ENCODE peak calls at places on chromosomes 6 and 20, in nine cellular contexts. L is DND-41, G is PC-3, F is uterus, V is heart right ventricle, X is OCI-LY7, S is cardiac muscle cell, Z is lower lobe of right lung, M is Peyer's patch. D is an unnamed sample. For H3K36me3 and H3K4me1, the result is how much of the 10 kb centered on the place peaks cover.

GRCh38 chr6:52523363-52524207 is 53.3 kb downstream of the TRAM2 start:
- DNase-seq in L (no peak), G (no peak), F (no peak), V (no peak), X (no peak), S (no peak), Z (no peak), M (no peak), D (no peak)

GRCh38 chr6:52998603-52999002 is 3.5 kb upstream of the GSTA4 start:
- DNase-seq in L (no peak), G (no peak), F (no peak), V (no peak), X (no peak), S (no peak), Z (no peak), M (no peak), D (no peak)

GRCh38 chr20:9551808-9552550 is 37.6 kb downstream of the LAMP5 start:
- DNase-seq in L (no peak), G (peak), F (no peak), V (no peak), X (no peak), S (no peak), Z (no peak), M (no peak), D (no peak)

GRCh38 chr6:166167801-166168615 is at the start of gene TBXT:
- DNase-seq in L (no peak), G (no peak), F (no peak), V (no peak), X (peak), S (peak), Z (no peak), M (no peak), D (no peak)

GRCh38 chr6:154039231-154039842 is at the start of gene OPRM1:
- DNase-seq in L (peak), G (no peak), F (no peak), V (peak), X (no peak), S (peak), Z (peak), M (no peak), D (no peak)

GRCh38 chr6:143581835-143582480 is 70.4 kb upstream of the FUCA2 start:
- DNase-seq in L (no peak), G (peak), F (no peak), V (no peak), X (no peak), S (peak), Z (no peak), M (no peak), D (no peak)

GRCh38 chr6:121838842-121839241 is 403.4 kb downstream of the GJA1 start:
- DNase-seq in L (peak), G (peak), F (no peak), V (peak), X (no peak), S (peak), Z (no peak), M (no peak), D (no peak)

GRCh38 chr6:80341330-80341729 is 234.9 kb downstream of the BCKDHB start:
- DNase-seq in L (no peak), G (no peak), F (no peak), V (no peak), X (no peak), S (no peak), Z (no peak), M (no peak), D (no peak)

GRCh38 chr20:36097751-36098151 is 56.8 kb upstream of the EPB41L1 start:
- DNase-seq in L (no peak), G (no peak), F (no peak), V (no peak), X (no peak), S (no peak), Z (no peak), M (no peak), D (no peak)

GRCh38 chr6:32198866-32199265 is 6.4 kb upstream of the GPSM3 start:
- DNase-seq in L (no peak), G (no peak), F (no peak), V (no peak), X (no peak), S (no peak), Z (no peak), M (no peak), D (no peak)

GRCh38 chr6:8543714-8544113 is 108.4 kb upstream of the SLC35B3 start:
- DNase-seq in L (no peak), G (no peak), F (no peak), V (no peak), X (no peak), S (no peak), Z (no peak), M (no peak), D (no peak)

GRCh38 chr6:14787677-14788076 is 458.2 kb upstream of the JARID2 start:
- DNase-seq in L (no peak), G (no peak), F (no peak), V (no peak), X (no peak), S (no peak), Z (no peak), M (no peak), D (no peak)

GRCh38 chr20:6708010-6708409 is 59.5 kb upstream of the BMP2 start:
- DNase-seq in L (no peak), G (peak), F (no peak), V (peak), X (no peak), S (peak), Z (peak), M (no peak), D (no peak)

GRCh38 chr6:155187994-155188706 is 75.7 kb upstream of the CLDN20 start:
- DNase-seq in L (no peak), G (peak), F (no peak), V (no peak), X (no peak), S (no peak), Z (no peak), M (no peak), D (no peak)

GRCh38 chr20:18496042-18496441 is 983 bp downstream of the RBBP9 start:
- DNase-seq in L (no peak), G (peak), F (no peak), V (no peak), X (peak), S (peak), Z (no peak), M (no peak), D (no peak)

GRCh38 chr6:159594750-159595117 is 98.3 kb downstream of the SOD2 start:
- DNase-seq in L (no peak), G (peak), F (no peak), V (no peak), X (no peak), S (peak), Z (no peak), M (no peak), D (no peak)

GRCh38 chr20:49479785-49480184 is 2.7 kb downstream of the KCNB1 start:
- DNase-seq in L (no peak), G (no peak), F (no peak), V (no peak), X (no peak), S (no peak), Z (no peak), M (no peak), D (no peak)

GRCh38 chr6:158219229-158219628 is 51.1 kb downstream of the GTF2H5 start:
- DNase-seq in L (no peak), G (no peak), F (no peak), V (no peak), X (no peak), S (peak), Z (no peak), M (no peak), D (no peak)

GRCh38 chr20:39107741-39108140 is 145.6 kb downstream of the DHX35 start:
- DNase-seq in L (no peak), G (peak), F (no peak), V (no peak), X (no peak), S (peak), Z (no peak), M (no peak), D (no peak)

GRCh38 chr6:163159689-163160088 is 254.8 kb upstream of the QKI start:
- DNase-seq in L (no peak), G (no peak), F (no peak), V (no peak), X (no peak), S (no peak), Z (no peak), M (no peak), D (no peak)

GRCh38 chr6:74250161-74250560 is 554.2 kb downstream of the CD109 start:
- DNase-seq in L (no peak), G (no peak), F (no peak), V (no peak), X (no peak), S (peak), Z (no peak), M (no peak), D (no peak)

GRCh38 chr6:133761706-133762105 is 127.2 kb upstream of the TCF21 start:
- DNase-seq in L (no peak), G (no peak), F (no peak), V (no peak), X (no peak), S (peak), Z (no peak), M (no peak), D (no peak)

DNA sequence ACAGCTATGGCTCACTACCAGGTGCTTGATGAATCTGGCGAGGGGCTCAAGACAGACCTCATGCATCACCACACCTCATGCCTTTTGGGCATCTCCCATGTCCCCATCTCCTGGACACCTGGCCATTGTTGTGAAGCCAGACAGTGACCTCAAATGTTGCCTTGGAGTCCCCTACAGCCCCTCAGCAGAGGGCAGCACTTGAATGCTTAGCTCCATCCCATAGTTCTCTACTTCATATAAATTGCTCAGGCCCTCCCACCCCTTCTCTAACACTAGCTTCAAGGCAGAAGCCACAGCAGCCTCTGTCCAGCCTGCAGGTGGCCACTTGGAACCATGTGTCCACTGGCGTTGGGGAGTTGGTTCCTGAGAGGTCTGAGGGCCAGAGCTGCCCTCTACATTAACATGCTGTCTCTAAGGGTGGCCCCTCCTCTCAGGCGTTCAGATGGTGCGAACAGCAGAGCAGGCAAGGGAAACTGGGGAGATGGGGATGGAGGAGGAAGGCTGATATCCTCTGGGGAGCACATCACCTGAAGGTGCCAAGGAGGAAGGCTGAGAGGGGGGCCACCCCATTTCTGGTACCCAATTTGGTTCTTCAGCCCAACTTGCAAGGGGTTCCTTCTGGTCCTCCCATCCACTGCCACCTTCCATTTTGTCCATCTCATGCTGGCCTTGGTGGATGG is 31.3 kb downstream of the MOCS1 start:
- DNase-seq in L (no peak), G (no peak), F (no peak), V (no peak), X (no peak), S (no peak), Z (no peak), M (no peak), D (no peak)
- H3K36me3 ChIP-seq in L (under half), G (under half), F (under half), V (under half), X (under half), S (under half), Z (half or more), M (under half), D (under half)

DNA sequence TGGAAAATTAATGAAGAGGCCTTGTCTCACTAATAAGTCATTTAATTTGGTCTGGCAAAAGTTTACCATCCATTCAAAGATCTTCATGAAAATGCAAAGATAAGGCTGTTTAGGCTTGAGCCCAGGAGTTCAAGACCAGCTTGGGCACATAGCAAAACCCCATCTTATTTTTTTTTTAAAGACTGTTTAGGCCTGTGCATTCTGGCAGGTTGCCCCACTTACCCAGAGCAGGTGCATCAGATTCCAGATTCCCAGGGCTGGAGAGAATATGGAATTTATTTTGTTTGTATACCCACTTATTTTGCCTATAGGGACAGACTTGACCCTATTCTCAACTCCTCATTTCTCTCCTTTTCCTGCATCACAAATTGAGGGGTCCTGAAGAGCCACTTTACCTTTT is 5.7 kb downstream of the FOXO3 start:
- DNase-seq in L (no peak), G (no peak), F (no peak), V (no peak), X (no peak), S (no peak), Z (no peak), M (no peak), D (no peak)
- H3K4me1 ChIP-seq in L (under half), G (under half), F (under half), V (half or more), X (under half), S (under half), Z (half or more), M (under half), D (half or more)

GRCh38 chr20:59778615-59779200 is 154.7 kb downstream of the SYCP2 start:
- DNase-seq in L (no peak), G (no peak), F (no peak), V (no peak), X (no peak), S (no peak), Z (no peak), M (no peak), D (no peak)

GRCh38 chr20:59777814-59778575 is 155.4 kb downstream of the SYCP2 start:
- DNase-seq in L (no peak), G (no peak), F (no peak), V (no peak), X (no peak), S (no peak), Z (no peak), M (no peak), D (no peak)

GRCh38 chr20:59776059-59776603 is 157.3 kb downstream of the SYCP2 start:
- DNase-seq in L (no peak), G (no peak), F (no peak), V (no peak), X (no peak), S (no peak), Z (no peak), M (no peak), D (no peak)

GRCh38 chr20:59776626-59777320 is 156.7 kb downstream of the SYCP2 start:
- DNase-seq in L (no peak), G (no peak), F (no peak), V (no peak), X (no peak), S (no peak), Z (no peak), M (no peak), D (no peak)

GRCh38 chr20:59777321-59777705 is 156.1 kb downstream of the SYCP2 start:
- DNase-seq in L (no peak), G (no peak), F (no peak), V (no peak), X (no peak), S (no peak), Z (no peak), M (no peak), D (no peak)
- H3K36me3 ChIP-seq in L (under half), G (under half), F (under half), V (under half), X (under half), S (under half), Z (under half), M (under half), D (under half)

GRCh38 chr6:136684483-136684882 is 107.8 kb downstream of the MAP3K5 start:
- DNase-seq in L (no peak), G (no peak), F (no peak), V (no peak), X (no peak), S (no peak), Z (no peak), M (no peak), D (no peak)

GRCh38 chr6:136683209-136683941 is 108.9 kb downstream of the MAP3K5 start:
- DNase-seq in L (no peak), G (no peak), F (no peak), V (no peak), X (no peak), S (no peak), Z (no peak), M (no peak), D (no peak)

GRCh38 chr6:136677822-136678221 is 114.5 kb downstream of the MAP3K5 start:
- DNase-seq in L (no peak), G (peak), F (no peak), V (no peak), X (no peak), S (no peak), Z (no peak), M (no peak), D (no peak)

GRCh38 chr6:136685540-136686108 is 106.7 kb downstream of the MAP3K5 start:
- DNase-seq in L (no peak), G (peak), F (no peak), V (no peak), X (no peak), S (no peak), Z (no peak), M (no peak), D (no peak)

GRCh38 chr6:136682292-136682691 is 110.0 kb downstream of the MAP3K5 start:
- DNase-seq in L (no peak), G (no peak), F (no peak), V (no peak), X (no peak), S (no peak), Z (no peak), M (no peak), D (no peak)
- H3K4me1 ChIP-seq in L (under half), G (under half), F (under half), V (under half), X (under half), S (under half), Z (under half), M (under half), D (under half)

GRCh38 chr6:10721850-10722569 is 860 bp upstream of the TMEM14C start:
- DNase-seq in L (peak), G (no peak), F (no peak), V (no peak), X (no peak), S (no peak), Z (no peak), M (no peak), D (no peak)

GRCh38 chr6:10722570-10722819 is 375 bp upstream of the TMEM14C start:
- DNase-seq in L (no peak), G (no peak), F (no peak), V (no peak), X (no peak), S (no peak), Z (no peak), M (no peak), D (no peak)

GRCh38 chr6:10722820-10723651 is at the start of gene TMEM14C:
- DNase-seq in L (peak), G (peak), F (peak), V (peak), X (peak), S (peak), Z (peak), M (peak), D (peak)

GRCh38 chr6:10725046-10725445 is 2.2 kb downstream of the TMEM14C start:
- DNase-seq in L (no peak), G (no peak), F (no peak), V (no peak), X (no peak), S (no peak), Z (no peak), M (no peak), D (no peak)

DNA sequence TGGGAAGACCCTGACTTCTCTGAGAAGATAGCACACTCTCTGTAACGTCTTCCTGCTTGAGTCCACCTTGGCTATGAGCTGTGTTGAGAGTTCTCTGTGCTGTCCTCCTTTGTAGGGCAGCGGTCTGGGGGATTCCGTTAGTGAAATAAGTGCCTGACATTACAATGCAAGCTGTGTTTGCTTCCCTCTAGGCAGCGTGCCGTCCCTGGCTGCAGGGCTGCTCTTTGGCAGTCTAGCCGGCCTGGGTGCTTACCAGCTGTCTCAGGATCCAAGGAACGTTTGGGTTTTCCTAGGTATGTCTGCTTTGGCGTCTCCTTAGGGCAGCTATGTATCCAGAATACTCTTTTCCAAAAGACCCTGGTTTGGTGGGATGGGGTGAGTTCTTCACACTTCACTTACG is 2.8 kb downstream of the TMEM14C start:
- DNase-seq in L (no peak), G (no peak), F (no peak), V (no peak), X (no peak), S (no peak), Z (no peak), M (no peak), D (no peak)
- H3K36me3 ChIP-seq in L (under half), G (under half), F (under half), V (under half), X (under half), S (under half), Z (under half), M (under half), D (under half)

GRCh38 chr20:23117738-23118137 is 31.6 kb upstream of the CD93 start:
- DNase-seq in L (no peak), G (no peak), F (no peak), V (no peak), X (no peak), S (no peak), Z (no peak), M (no peak), D (no peak)
- H3K4me1 ChIP-seq in L (half or more), G (under half), F (under half), V (under half), X (under half), S (under half), Z (under half), M (under half), D (under half)

GRCh38 chr6:83862776-83863471 is 3.4 kb downstream of the CYB5R4 start:
- DNase-seq in L (no peak), G (no peak), F (no peak), V (no peak), X (peak), S (no peak), Z (no peak), M (no peak), D (no peak)
- H3K36me3 ChIP-seq in L (under half), G (under half), F (under half), V (under half), X (under half), S (under half), Z (under half), M (under half), D (under half)

D was measured in CD8-positive, alpha-beta memory T cell.